ENCODE peak calls at places on chromosomes 12 and 14, in four cellular contexts. P is choroid plexus epithelial cell, D is heart right ventricle, Q is ovary. E is an unnamed sample.

GRCh38 chr14:104542871-104543830 is 36.4 kb upstream of the C14orf180 start:
- DNase-seq in Q (no peak), P (no peak), D (no peak), E (no peak)

GRCh38 chr12:86389949-86390348 is 133.8 kb upstream of the MGAT4C start:
- DNase-seq in P (peak), D (no peak), Q (no peak), E (peak)

GRCh38 chr12:46831335-46832083 is 5.7 kb upstream of the SLC38A4 start:
- DNase-seq in P (peak), D (peak), Q (no peak), E (no peak)

GRCh38 chr12:106586803-106587684 is 4.2 kb downstream of the RFX4 start:
- DNase-seq in P (no peak), D (no peak), Q (no peak), E (no peak)

GRCh38 chr14:35355981-35356839 is 48.3 kb downstream of the NFKBIA start:
- DNase-seq in D (no peak), P (peak), Q (no peak), E (no peak)

GRCh38 chr14:31927348-31927826 is 149.7 kb upstream of the ARHGAP5 start:
- DNase-seq in P (peak), Q (peak), D (peak), E (peak)

GRCh38 chr14:65985976-65986375 is 500.2 kb upstream of the CCDC196 start:
- DNase-seq in P (no peak), D (no peak), Q (no peak), E (no peak)

GRCh38 chr12:59066445-59066844 is 146.1 kb upstream of the LRIG3 start:
- DNase-seq in P (no peak), Q (no peak), D (no peak), E (no peak)

GRCh38 chr14:36069535-36069900 is 107.0 kb downstream of the PTCSC3 start:
- DNase-seq in P (peak), Q (no peak), D (no peak), E (peak)

GRCh38 chr12:68538722-68539614 is 71.7 kb upstream of the RAP1B start:
- DNase-seq in D (peak), Q (peak), P (peak), E (peak)

GRCh38 chr12:5076761-5077160 is 33.1 kb downstream of the KCNA5 start:
- DNase-seq in P (no peak), Q (no peak), D (peak), E (no peak)

GRCh38 chr12:109544955-109545531 is 28.3 kb downstream of the MMAB start:
- DNase-seq in Q (no peak), D (no peak), P (no peak), E (peak)

GRCh38 chr12:42893196-42893595 is 303.6 kb upstream of the PRICKLE1 start:
- DNase-seq in P (no peak), D (no peak), Q (no peak), E (no peak)

GRCh38 chr14:24293525-24293924 is 6.1 kb downstream of the DHRS1 start:
- DNase-seq in D (no peak), Q (no peak), P (no peak), E (no peak)

GRCh38 chr12:123533672-123534643 is at the start of gene RILPL1:
- DNase-seq in Q (peak), P (peak), D (peak), E (peak)

GRCh38 chr14:53567236-53567785 is 389.3 kb downstream of the BMP4 start:
- DNase-seq in D (no peak), Q (no peak), P (no peak), E (no peak)

GRCh38 chr12:81077329-81077685 is 572 bp upstream of the ACSS3 start:
- DNase-seq in P (peak), D (peak), Q (peak), E (peak)

GRCh38 chr12:49223590-49224369 is 34.9 kb upstream of the TUBA1A start:
- DNase-seq in D (no peak), Q (no peak), P (no peak), E (no peak)

GRCh38 chr14:55297611-55298323 is 26.5 kb downstream of the FBXO34 start:
- DNase-seq in P (no peak), D (no peak), Q (no peak), E (no peak)

DNA sequence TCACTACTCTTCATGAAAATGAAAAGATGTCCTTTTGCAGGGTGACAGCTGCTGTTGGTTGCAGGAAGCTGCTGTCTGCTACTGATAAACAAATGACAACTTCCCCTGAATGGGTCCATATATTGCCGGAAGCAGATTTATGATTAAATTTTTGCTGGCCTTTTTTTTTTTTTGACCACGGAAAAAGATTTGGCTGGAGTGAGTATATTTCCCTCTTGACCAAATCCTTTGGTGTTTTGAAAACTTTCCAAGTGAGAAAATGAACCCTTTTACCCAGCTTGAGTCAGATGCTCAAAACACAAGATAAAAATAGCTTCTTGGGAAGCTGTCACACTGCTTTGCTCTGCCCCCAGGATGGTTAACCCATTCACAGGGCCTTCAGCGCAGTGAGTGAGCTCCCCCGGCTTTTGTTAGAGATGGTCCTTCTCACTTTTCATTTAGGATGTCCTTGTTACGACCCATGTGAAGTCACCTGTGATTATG is 224.2 kb downstream of the PELI2 start:
- DNase-seq in Q (no peak), P (peak), D (no peak), E (peak)
- H3K4me3 ChIP-seq in Q (no peak), P (no peak), D (no peak), E (no peak)

DNA sequence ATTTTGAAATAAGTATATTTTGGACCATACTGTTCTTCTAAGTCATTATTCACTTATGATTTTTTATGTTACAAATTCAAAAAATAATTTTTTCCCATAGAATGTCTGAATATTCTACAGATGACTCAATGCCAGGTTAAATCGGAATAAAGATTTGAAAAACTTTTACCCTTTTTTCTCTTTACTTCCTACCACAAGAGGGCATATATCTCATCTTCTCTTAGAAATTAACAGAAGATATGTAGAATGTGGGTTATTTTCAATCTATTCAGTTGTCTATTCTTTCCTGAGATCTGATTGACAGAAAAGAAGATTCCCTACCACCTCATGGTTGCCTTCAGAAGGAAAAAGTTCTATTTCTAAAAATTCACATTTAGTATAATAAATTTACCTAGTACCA is 53.0 kb upstream of the KITLG start:
- DNase-seq in D (no peak), Q (no peak), P (peak), E (peak)
- TF ChIP-seq CTCF in D (no peak), Q (no peak), P (peak), E (peak)

GRCh38 chr12:29431516-29431915 is 50.5 kb upstream of the ERGIC2 start:
- DNase-seq in P (no peak), D (no peak), Q (no peak), E (no peak)
- H3K4me3 ChIP-seq in P (no peak), D (no peak), Q (no peak), E (no peak)

GRCh38 chr12:19189522-19189921 is 60.0 kb downstream of the PLEKHA5 start:
- DNase-seq in Q (no peak), P (no peak), D (no peak), E (no peak)

GRCh38 chr12:19185262-19185929 is 55.9 kb downstream of the PLEKHA5 start:
- DNase-seq in P (no peak), D (no peak), Q (no peak), E (no peak)

GRCh38 chr12:19190292-19191031 is 60.9 kb downstream of the PLEKHA5 start:
- DNase-seq in P (peak), D (peak), Q (no peak), E (peak)

GRCh38 chr12:19183121-19183838 is 53.7 kb downstream of the PLEKHA5 start:
- DNase-seq in P (peak), Q (no peak), D (no peak), E (peak)

DNA sequence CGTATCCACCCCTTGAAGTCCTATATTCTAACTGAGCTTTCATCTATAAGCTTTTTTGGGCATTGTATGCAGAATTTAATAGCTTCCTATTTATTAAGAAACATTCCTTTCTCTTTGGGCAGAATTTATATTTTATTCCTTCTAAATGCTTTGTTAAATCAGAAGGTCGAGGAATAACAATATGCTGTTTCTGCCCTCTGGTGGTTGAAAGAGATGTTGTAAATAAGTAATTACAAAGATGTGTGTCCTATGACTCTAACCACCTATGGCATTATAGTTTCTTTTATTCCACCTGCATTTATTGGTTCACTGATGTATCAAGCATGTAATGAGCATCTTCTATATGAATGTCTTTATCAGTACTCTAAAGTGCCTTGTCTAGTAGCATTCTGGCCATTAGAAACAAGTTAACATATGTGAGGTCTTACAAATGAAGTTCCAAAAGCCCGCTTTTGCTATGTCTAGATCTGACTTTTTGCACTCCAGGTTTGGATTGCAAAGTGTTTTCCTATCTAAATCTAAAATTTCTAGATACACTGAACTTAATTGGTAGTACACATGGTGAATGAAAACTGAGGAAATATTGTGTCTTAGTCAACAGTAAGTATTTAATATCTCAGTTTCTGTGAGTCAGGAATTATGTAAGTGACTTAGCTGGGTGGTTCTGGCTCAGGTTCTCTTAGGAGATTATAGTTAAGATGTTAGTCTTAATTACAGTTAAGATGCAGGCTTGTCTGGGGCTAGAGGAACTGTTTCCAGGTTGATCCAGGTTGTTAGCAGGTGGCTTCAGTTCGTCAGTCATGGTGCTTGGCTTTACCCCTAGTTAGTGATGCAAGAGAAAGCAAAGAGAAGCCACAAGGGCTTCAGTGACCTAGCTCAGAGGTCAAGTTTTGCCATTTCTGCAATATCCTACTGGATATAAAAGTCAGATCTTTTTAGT is 57.5 kb downstream of the PLEKHA5 start:
- DNase-seq in D (no peak), P (peak), Q (no peak), E (peak)
- TF ChIP-seq CTCF in D (peak), P (peak), Q (peak), E (peak)

GRCh38 chr14:59829941-59830734 is 40.4 kb downstream of the RTN1 start:
- DNase-seq in P (peak), Q (no peak), D (no peak), E (peak)

GRCh38 chr14:59832663-59833294 is 37.8 kb downstream of the RTN1 start:
- DNase-seq in Q (no peak), P (no peak), D (no peak), E (no peak)

GRCh38 chr14:59826150-59826549 is 44.4 kb downstream of the RTN1 start:
- DNase-seq in Q (no peak), P (no peak), D (no peak), E (no peak)

GRCh38 chr14:59831121-59831730 is 39.4 kb downstream of the RTN1 start:
- DNase-seq in Q (no peak), D (no peak), P (peak), E (no peak)

DNA sequence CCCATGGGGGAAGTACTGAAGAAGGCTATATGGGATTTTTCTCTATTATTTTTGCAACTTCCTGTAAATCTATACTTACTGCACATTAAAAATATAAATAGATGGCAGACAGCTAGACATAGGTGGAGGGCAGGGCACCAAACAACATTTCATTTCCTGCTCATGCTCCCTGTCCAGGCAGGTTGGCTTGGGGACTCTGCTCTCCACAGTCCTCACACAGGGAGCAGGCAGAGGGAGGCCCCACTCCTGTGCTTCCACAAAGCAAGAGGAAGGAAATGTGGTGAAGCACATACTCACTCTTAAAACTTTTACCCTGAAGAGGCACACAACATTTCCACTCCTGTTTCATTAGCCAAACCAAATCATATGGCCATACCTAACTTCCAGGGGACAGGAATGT is 41.1 kb downstream of the RTN1 start:
- DNase-seq in P (peak), Q (no peak), D (no peak), E (no peak)
- H3K4me3 ChIP-seq in P (no peak), Q (no peak), D (no peak), E (no peak)

GRCh38 chr14:57380935-57381334 is 9.5 kb upstream of the NAA30 start:
- DNase-seq in Q (no peak), D (no peak), P (no peak), E (no peak)

GRCh38 chr14:57383125-57383524 is 7.3 kb upstream of the NAA30 start:
- DNase-seq in D (no peak), P (no peak), Q (no peak), E (no peak)

GRCh38 chr14:57375156-57375555 is 15.2 kb upstream of the NAA30 start:
- DNase-seq in Q (no peak), P (no peak), D (no peak), E (no peak)

GRCh38 chr14:57382283-57382682 is 8.1 kb upstream of the NAA30 start:
- DNase-seq in Q (no peak), P (peak), D (no peak), E (peak)

DNA sequence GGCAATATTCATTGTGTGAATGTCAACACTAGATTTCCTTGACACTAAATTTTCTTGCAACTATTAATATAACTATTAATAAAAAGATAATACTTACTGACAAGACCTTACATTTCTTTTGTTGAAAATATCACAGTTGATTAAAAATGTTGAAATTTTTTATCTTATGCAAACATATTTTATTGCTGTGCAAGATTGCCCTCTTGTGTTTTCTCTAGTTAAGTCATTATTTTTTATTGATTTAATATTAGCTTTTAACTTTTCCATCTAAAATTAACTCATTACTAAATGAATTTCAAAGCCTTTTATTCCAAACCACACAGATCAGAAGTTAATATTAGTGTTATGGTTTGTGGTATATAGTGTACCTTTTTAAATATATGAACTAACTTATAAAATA is 11.7 kb upstream of the NAA30 start:
- DNase-seq in P (peak), Q (no peak), D (no peak), E (peak)
- TF ChIP-seq CTCF in P (peak), Q (no peak), D (no peak), E (no peak)

DNA sequence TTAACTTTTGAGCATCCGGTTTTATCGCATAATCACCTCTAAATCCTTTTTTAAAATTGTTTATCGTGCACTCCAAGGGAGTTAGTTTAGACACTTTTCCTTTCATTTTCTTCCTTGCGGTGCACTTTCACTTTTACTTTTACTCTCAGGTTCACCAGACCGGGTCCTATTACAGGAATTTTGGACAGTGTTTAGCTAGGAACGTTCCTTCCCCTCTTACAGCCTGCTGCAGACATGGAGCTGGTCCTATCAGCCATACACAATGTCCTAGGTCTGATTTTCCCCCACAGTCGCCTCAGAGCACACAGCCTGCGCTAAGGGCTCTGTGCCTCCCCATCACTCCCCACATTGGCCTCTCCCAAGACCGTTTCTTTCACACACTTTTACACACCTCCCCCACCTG is 103.9 kb downstream of the ALG10 start:
- DNase-seq in Q (no peak), P (no peak), D (no peak), E (no peak)
- H3K4me3 ChIP-seq in Q (no peak), P (no peak), D (peak), E (no peak)

GRCh38 chr12:38921025-38921677 is 15.8 kb upstream of the CPNE8 start:
- DNase-seq in P (peak), D (peak), Q (no peak), E (peak)
- TF ChIP-seq CTCF in P (peak), D (peak), Q (no peak), E (peak)

E was measured in fibroblast of mammary gland.